ENCODE peak calls at places on chromosome 21, in six cellular contexts. N is testis; F is SW480; E is stimulated activated CD4-positive, alpha-beta T cell treated with anti-CD3 and anti-CD28 coated beads, Interleukin-4, amount 100 ng/mL, for 4 hours; S is iris pigment epithelial cell; W is GOT3. O is an unnamed sample.

GRCh38 chr21:38277501-38278111 is 20.8 kb downstream of the KCNJ15 start:
- DNase-seq in E (peak), N (no peak), F (peak), S (peak), W (no peak), O (peak)

GRCh38 chr21:31901342-31901741 is 28.5 kb downstream of the HUNK start:
- DNase-seq in E (no peak), W (no peak), F (peak), S (no peak), N (no peak), O (no peak)

GRCh38 chr21:41919666-41920398 is 34.0 kb downstream of the C2CD2 start:
- DNase-seq in E (no peak), S (no peak), F (no peak), W (no peak), N (no peak), O (no peak)

GRCh38 chr21:33661146-33661545 is 18.8 kb downstream of the ITSN1 start:
- DNase-seq in N (no peak), W (no peak), S (peak), F (no peak), E (no peak), O (no peak)

GRCh38 chr21:28776251-28776650 is 216.4 kb downstream of the LTN1 start:
- DNase-seq in E (no peak), N (no peak), S (peak), F (no peak), W (no peak), O (no peak)

GRCh38 chr21:36441715-36442114 is 38.2 kb downstream of the CLDN14 start:
- DNase-seq in E (no peak), S (no peak), F (no peak), W (no peak), N (no peak), O (no peak)

GRCh38 chr21:15620892-15621291 is 108.9 kb upstream of the USP25 start:
- DNase-seq in W (no peak), F (no peak), E (no peak), S (no peak), N (no peak), O (no peak)

GRCh38 chr21:15439726-15440125 is 290.1 kb upstream of the USP25 start:
- DNase-seq in F (no peak), N (no peak), S (no peak), E (no peak), W (no peak), O (no peak)

GRCh38 chr21:34668803-34669148 is at the start of gene CLIC6:
- DNase-seq in W (no peak), E (no peak), F (no peak), N (no peak), S (no peak), O (no peak)

GRCh38 chr21:46119565-46120271 is 21.8 kb downstream of the COL6A2 start:
- DNase-seq in F (no peak), W (no peak), N (peak), S (no peak), E (peak), O (peak)

GRCh38 chr21:32532636-32533035 is 52.7 kb downstream of the TCP10L start:
- DNase-seq in F (no peak), W (no peak), N (no peak), E (no peak), S (no peak), O (no peak)

GRCh38 chr21:45543371-45543709 is 1.1 kb upstream of the SLC19A1 start:
- DNase-seq in N (peak), S (no peak), W (no peak), E (no peak), F (no peak), O (peak)

GRCh38 chr21:27572681-27573080 is 605.8 kb upstream of the ADAMTS5 start:
- DNase-seq in F (no peak), N (no peak), W (no peak), E (no peak), S (peak), O (no peak)

GRCh38 chr21:14754682-14755081 is 208.6 kb upstream of the SAMSN1 start:
- DNase-seq in E (no peak), F (no peak), W (no peak), S (no peak), N (no peak), O (no peak)

GRCh38 chr21:37188825-37189224 is 78.3 kb downstream of the VPS26C start:
- DNase-seq in F (no peak), N (no peak), W (no peak), S (no peak), E (no peak), O (no peak)

GRCh38 chr21:26686278-26686677 is 113.2 kb upstream of the CYYR1 start:
- DNase-seq in F (peak), S (peak), W (no peak), E (peak), N (no peak), O (no peak)